ENCODE peak calls at places on chromosomes 3 and 15, in eight cellular contexts. H is psoas muscle; G is testis; O is colonic mucosa; L is uterus; E is AG09319; Q is endothelial cell; S is CD4-positive, alpha-beta T cell. P is an unnamed sample.

GRCh38 chr3:43317461-43318316 is 31.3 kb downstream of the SNRK start:
- DNase-seq in H (no peak), G (no peak), O (no peak), L (peak; percentile 25), E (no peak), Q (no peak), S (no peak), P (no peak)

GRCh38 chr15:69298697-69299441 is at the start of gene PAQR5:
- DNase-seq in H (peak; percentile 59), G (peak; percentile 26), O (peak; percentile 77), L (no peak), E (no peak), Q (peak; percentile 14), S (no peak), P (no peak)

GRCh38 chr3:70108072-70108471 is 108.5 kb downstream of the SAMMSON start:
- DNase-seq in H (no peak), G (peak; percentile 66), O (peak; percentile 34), L (no peak), E (no peak), Q (peak; percentile 47), S (no peak), P (no peak)

GRCh38 chr3:187799942-187800637 is 54.8 kb upstream of the BCL6 start:
- DNase-seq in H (no peak), G (no peak), O (no peak), L (no peak), E (no peak), Q (no peak), S (no peak), P (no peak)

GRCh38 chr3:28649266-28649665 is 300.6 kb upstream of the AZI2 start:
- DNase-seq in H (no peak), G (no peak), O (no peak), L (no peak), E (no peak), Q (no peak), S (no peak), P (no peak)

GRCh38 chr3:133512416-133513089 is 60.9 kb upstream of the CDV3 start:
- DNase-seq in H (no peak), G (no peak), O (no peak), L (peak; percentile 31), E (no peak), Q (no peak), S (no peak), P (no peak)

GRCh38 chr3:191262650-191263049 is 63.6 kb downstream of the OSTN start:
- DNase-seq in H (no peak), G (no peak), O (no peak), L (no peak), E (no peak), Q (no peak), S (no peak), P (no peak)

GRCh38 chr3:184738982-184739381 is 27.1 kb upstream of the MAGEF1 start:
- DNase-seq in H (no peak), G (no peak), O (no peak), L (peak; percentile 4), E (no peak), Q (no peak), S (no peak), P (no peak)

GRCh38 chr15:97319316-97319715 is 641.2 kb upstream of the ARRDC4 start:
- DNase-seq in H (no peak), G (no peak), O (no peak), L (no peak), E (no peak), Q (no peak), S (no peak), P (no peak)

GRCh38 chr3:106609666-106610301 is 741.0 kb upstream of the CBLB start:
- DNase-seq in H (peak; percentile 46), G (peak; percentile 81), O (peak; percentile 60), L (peak; percentile 43), E (peak; percentile 79), Q (peak; percentile 70), S (peak; percentile 18), P (no peak)

GRCh38 chr3:166270428-166270827 is 433.2 kb upstream of the BCHE start:
- DNase-seq in H (no peak), G (no peak), O (no peak), L (no peak), E (no peak), Q (no peak), S (no peak), P (no peak)

GRCh38 chr3:53264718-53265117 is 8.9 kb upstream of the TKT start:
- DNase-seq in H (peak; percentile 34), G (no peak), O (no peak), L (no peak), E (no peak), Q (no peak), S (no peak), P (no peak)

GRCh38 chr3:44468572-44469520 is 8.6 kb downstream of the ZNF445 start:
- DNase-seq in H (no peak), G (no peak), O (no peak), L (no peak), E (no peak), Q (no peak), S (no peak), P (no peak)

GRCh38 chr3:47008258-47008671 is 28.8 kb downstream of the NBEAL2 start:
- DNase-seq in H (peak; percentile 52), G (no peak), O (peak; percentile 17), L (no peak), E (no peak), Q (no peak), S (no peak), P (no peak)

GRCh38 chr15:51982013-51982769 is 10.6 kb upstream of the LEO1 start:
- DNase-seq in H (peak; percentile 54), G (no peak), O (peak; percentile 45), L (peak; percentile 22), E (peak; percentile 49), Q (peak; percentile 22), S (peak; percentile 16), P (peak; percentile 55)
- TF ChIP-seq CTCF in H (peak; percentile 34), G (peak; percentile 44), O (peak; percentile 28), L (no peak), E (peak; percentile 38), Q (peak; percentile 30), S (peak; percentile 75), P (peak; percentile 76)

DNA sequence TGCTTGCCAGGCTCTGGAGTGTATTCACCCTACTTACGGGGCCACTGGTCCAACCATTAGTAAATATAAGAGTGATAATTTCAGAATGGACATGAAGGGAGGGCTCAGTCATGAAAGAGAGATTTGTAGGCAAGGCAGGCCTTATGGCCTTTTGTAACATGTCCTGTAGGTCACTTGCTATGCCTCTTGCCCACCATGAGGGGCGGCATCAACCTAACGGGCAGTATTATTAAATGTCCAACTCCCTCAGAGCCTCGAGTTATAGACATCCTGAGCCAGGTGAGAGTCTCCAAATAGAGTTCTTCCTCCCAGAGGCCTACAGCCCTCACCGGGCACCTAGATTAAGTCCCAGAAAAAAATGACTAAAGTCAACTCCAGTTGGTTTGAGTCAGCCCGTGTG is 30.2 kb downstream of the ONECUT1 start:
- DNase-seq in H (no peak), G (no peak), O (no peak), L (no peak), E (no peak), Q (no peak), S (no peak), P (no peak)
- TF ChIP-seq CTCF in H (no peak), G (no peak), O (no peak), L (no peak), E (no peak), Q (no peak), S (no peak), P (no peak)

GRCh38 chr15:48927181-48927580 is 36.5 kb downstream of the SHC4 start:
- DNase-seq in H (no peak), G (no peak), O (no peak), L (no peak), E (no peak), Q (no peak), S (no peak), P (no peak)

GRCh38 chr15:48925714-48926223 is 38.0 kb downstream of the SHC4 start:
- DNase-seq in H (no peak), G (no peak), O (no peak), L (no peak), E (peak; percentile 63), Q (no peak), S (no peak), P (no peak)

GRCh38 chr15:48930735-48931134 is 33.0 kb downstream of the SHC4 start:
- DNase-seq in H (no peak), G (no peak), O (no peak), L (no peak), E (no peak), Q (no peak), S (no peak), P (no peak)

GRCh38 chr15:48928877-48929538 is 34.7 kb downstream of the SHC4 start:
- DNase-seq in H (no peak), G (no peak), O (no peak), L (no peak), E (no peak), Q (no peak), S (no peak), P (no peak)

DNA sequence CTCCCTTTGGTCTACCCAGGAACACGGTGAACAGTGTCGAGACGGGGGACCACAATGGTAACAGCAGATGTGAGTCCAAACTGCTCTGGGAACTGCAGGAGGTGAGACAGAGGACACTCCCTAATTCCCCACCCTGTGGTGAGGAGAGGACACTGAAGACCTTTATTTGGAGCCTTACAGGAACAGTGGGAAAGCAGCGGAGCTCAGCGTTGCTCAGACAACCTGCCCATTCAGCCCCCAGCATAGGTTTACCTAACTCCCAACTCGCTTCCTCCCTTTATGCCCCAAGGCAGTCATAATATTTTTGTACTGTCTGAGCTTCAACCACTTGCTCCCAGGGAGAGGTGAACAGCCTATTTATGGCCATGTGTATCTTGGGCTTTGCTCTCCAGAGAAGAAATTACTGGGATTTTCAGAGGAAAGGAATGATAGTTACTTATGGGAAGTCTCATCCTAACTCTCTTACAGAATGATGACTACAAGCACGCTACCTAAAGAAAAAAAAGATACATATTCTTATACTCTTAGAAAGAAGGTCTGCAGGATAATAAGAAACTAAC is 34.0 kb downstream of the SHC4 start:
- DNase-seq in H (no peak), G (no peak), O (no peak), L (no peak), E (no peak), Q (no peak), S (no peak), P (no peak)
- TF ChIP-seq CTCF in H (no peak), G (no peak), O (no peak), L (no peak), E (no peak), Q (no peak), S (no peak), P (no peak)

GRCh38 chr3:186608624-186609215 is 4.1 kb upstream of the AHSG start:
- DNase-seq in H (no peak), G (no peak), O (no peak), L (no peak), E (no peak), Q (no peak), S (no peak), P (no peak)

GRCh38 chr3:186612721-186613636 is at the start of gene AHSG:
- DNase-seq in H (no peak), G (no peak), O (no peak), L (no peak), E (no peak), Q (no peak), S (no peak), P (no peak)

GRCh38 chr3:186605561-186606545 is 7.0 kb upstream of the AHSG start:
- DNase-seq in H (no peak), G (no peak), O (no peak), L (no peak), E (no peak), Q (no peak), S (no peak), P (no peak)

GRCh38 chr3:186612065-186612464 is 795 bp upstream of the AHSG start:
- DNase-seq in H (no peak), G (no peak), O (no peak), L (no peak), E (no peak), Q (no peak), S (no peak), P (no peak)

GRCh38 chr3:186609247-186609868 is 3.5 kb upstream of the AHSG start:
- DNase-seq in H (no peak), G (peak; percentile 26), O (peak; percentile 27), L (no peak), E (no peak), Q (no peak), S (no peak), P (no peak)
- TF ChIP-seq CTCF in H (no peak), G (no peak), O (no peak), L (no peak), E (peak; percentile 29), Q (no peak), S (no peak), P (no peak)

P was measured in B cell.